ENCODE peak calls at places on chromosome 18, in eight cellular contexts. C, M, Q, J, R, S, Y and A are unnamed samples.

GRCh38 chr18:56083889-56084288 is 495.9 kb upstream of the TCF4 start:
- DNase-seq in C (no peak), M (no peak), Q (no peak), J (no peak), R (no peak), S (peak), Y (no peak), A (no peak)

GRCh38 chr18:66560092-66560491 is 43.8 kb downstream of the CDH19 start:
- DNase-seq in C (no peak), M (no peak), Q (peak), J (peak), R (no peak), S (peak), Y (no peak), A (peak)

GRCh38 chr18:33871363-33872025 is 293.5 kb downstream of the ASXL3 start:
- DNase-seq in C (no peak), M (no peak), Q (no peak), J (no peak), R (no peak), S (no peak), Y (no peak), A (no peak)

GRCh38 chr18:57595347-57595746 is 8.8 kb upstream of the FECH start:
- DNase-seq in C (no peak), M (no peak), Q (no peak), J (no peak), R (no peak), S (no peak), Y (no peak), A (no peak)

GRCh38 chr18:59057969-59058368 is 81.7 kb upstream of the SEC11C start:
- DNase-seq in C (no peak), M (peak), Q (no peak), J (no peak), R (no peak), S (no peak), Y (no peak), A (peak)

GRCh38 chr18:46894124-46894523 is 23.2 kb downstream of the PIAS2 start:
- DNase-seq in C (no peak), M (no peak), Q (no peak), J (no peak), R (no peak), S (no peak), Y (no peak), A (no peak)

GRCh38 chr18:69531973-69532372 is 131.3 kb downstream of the DOK6 start:
- DNase-seq in C (no peak), M (no peak), Q (no peak), J (no peak), R (no peak), S (no peak), Y (no peak), A (no peak)

GRCh38 chr18:56461151-56461550 is 177.2 kb downstream of the TXNL1 start:
- DNase-seq in C (no peak), M (no peak), Q (no peak), J (no peak), R (no peak), S (no peak), Y (no peak), A (no peak)

GRCh38 chr18:39463986-39464385 is 1898.4 kb upstream of the CELF4 start:
- DNase-seq in C (no peak), M (no peak), Q (no peak), J (no peak), R (no peak), S (peak), Y (no peak), A (no peak)

GRCh38 chr18:54149078-54149697 is 75.3 kb downstream of the MBD2 start:
- DNase-seq in C (no peak), M (peak), Q (peak), J (peak), R (peak), S (peak), Y (peak), A (peak)

GRCh38 chr18:79791141-79791972 is 6.4 kb upstream of the KCNG2 start:
- DNase-seq in C (no peak), M (peak), Q (peak), J (no peak), R (no peak), S (peak), Y (peak), A (peak)

GRCh38 chr18:42141439-42141838 is 186.4 kb downstream of the PIK3C3 start:
- DNase-seq in C (no peak), M (no peak), Q (no peak), J (peak), R (peak), S (no peak), Y (no peak), A (peak)

GRCh38 chr18:55743701-55744100 is 155.7 kb upstream of the TCF4 start:
- DNase-seq in C (no peak), M (no peak), Q (no peak), J (no peak), R (no peak), S (no peak), Y (no peak), A (no peak)

GRCh38 chr18:33579147-33579867 is 1.3 kb downstream of the ASXL3 start:
- DNase-seq in C (no peak), M (no peak), Q (no peak), J (no peak), R (peak), S (peak), Y (no peak), A (no peak)

GRCh38 chr18:25998461-25998860 is 92.0 kb downstream of the SS18 start:
- DNase-seq in C (no peak), M (no peak), Q (no peak), J (no peak), R (no peak), S (no peak), Y (no peak), A (no peak)

GRCh38 chr18:13388586-13389490 is 170.3 kb downstream of the LDLRAD4 start:
- DNase-seq in C (no peak), M (peak), Q (no peak), J (no peak), R (no peak), S (no peak), Y (no peak), A (no peak)

GRCh38 chr18:8609711-8610441 is 639 bp downstream of the RAB12 start:
- DNase-seq in C (no peak), M (no peak), Q (no peak), J (no peak), R (peak), S (peak), Y (no peak), A (no peak)

GRCh38 chr18:44778788-44779187 is 98.1 kb downstream of the SETBP1 start:
- DNase-seq in C (no peak), M (no peak), Q (no peak), J (no peak), R (peak), S (no peak), Y (no peak), A (no peak)

GRCh38 chr18:39188278-39188677 is 1622.7 kb upstream of the CELF4 start:
- DNase-seq in C (no peak), M (no peak), Q (no peak), J (no peak), R (no peak), S (no peak), Y (no peak), A (no peak)

GRCh38 chr18:37180086-37180485 is 351.2 kb downstream of the KIAA1328 start:
- DNase-seq in C (no peak), M (no peak), Q (no peak), J (no peak), R (no peak), S (no peak), Y (no peak), A (no peak)

GRCh38 chr18:30485078-30485477 is 557.5 kb downstream of the DSC3 start:
- DNase-seq in C (no peak), M (no peak), Q (no peak), J (no peak), R (no peak), S (no peak), Y (no peak), A (no peak)

GRCh38 chr18:58862851-58863538 is 1.7 kb upstream of the ZNF532 start:
- DNase-seq in C (no peak), M (no peak), Q (peak), J (no peak), R (peak), S (peak), Y (no peak), A (peak)

GRCh38 chr18:23825978-23826405 is 136.7 kb downstream of the LAMA3 start:
- DNase-seq in C (no peak), M (peak), Q (no peak), J (no peak), R (no peak), S (peak), Y (no peak), A (no peak)